ENCODE peak calls at places on chromosomes 12 and 14, in eight cellular contexts. E, S, C, O, Z, Q, T and M are unnamed samples.

GRCh38 chr12:125100551-125101434 is 35.6 kb downstream of the AACS start:
- DNase-seq in E (no peak), S (no peak), C (no peak), O (no peak), Z (peak), Q (no peak), T (no peak), M (no peak)

GRCh38 chr12:65670775-65671174 is 153.5 kb upstream of the HMGA2 start:
- DNase-seq in E (no peak), S (no peak), C (no peak), O (peak), Z (no peak), Q (no peak), T (no peak), M (no peak)

GRCh38 chr12:47556631-47557030 is 149.2 kb downstream of the RPAP3 start:
- DNase-seq in E (no peak), S (no peak), C (no peak), O (no peak), Z (no peak), Q (no peak), T (no peak), M (no peak)

GRCh38 chr12:120362516-120363273 is 6.3 kb downstream of the MSI1 start:
- DNase-seq in E (no peak), S (no peak), C (no peak), O (no peak), Z (no peak), Q (no peak), T (no peak), M (no peak)

GRCh38 chr14:33617154-33617553 is 333.7 kb downstream of the EGLN3 start:
- DNase-seq in E (no peak), S (no peak), C (peak), O (peak), Z (no peak), Q (no peak), T (no peak), M (no peak)

GRCh38 chr12:9127936-9128663 is 12.4 kb upstream of the A2M start:
- DNase-seq in E (peak), S (no peak), C (no peak), O (no peak), Z (no peak), Q (no peak), T (no peak), M (no peak)

GRCh38 chr12:39972119-39972518 is 133.8 kb downstream of the SLC2A13 start:
- DNase-seq in E (no peak), S (no peak), C (peak), O (no peak), Z (no peak), Q (no peak), T (no peak), M (no peak)

GRCh38 chr12:131801254-131801866 is 26.8 kb upstream of the MMP17 start:
- DNase-seq in E (no peak), S (no peak), C (no peak), O (no peak), Z (no peak), Q (no peak), T (no peak), M (no peak)

GRCh38 chr14:96167224-96168148 is 37.2 kb upstream of the BDKRB2 start:
- DNase-seq in E (no peak), S (no peak), C (peak), O (peak), Z (no peak), Q (no peak), T (peak), M (peak)

GRCh38 chr14:54396183-54396492 is 669 bp upstream of the CDKN3 start:
- DNase-seq in E (no peak), S (no peak), C (no peak), O (peak), Z (no peak), Q (no peak), T (no peak), M (no peak)
- H3K27ac ChIP-seq in E (no peak), S (peak), C (peak), O (no peak), Z (no peak), Q (no peak), T (no peak), M (peak)

GRCh38 chr12:90024261-90024660 is 315.6 kb upstream of the ATP2B1 start:
- DNase-seq in E (no peak), S (no peak), C (peak), O (peak), Z (no peak), Q (no peak), T (no peak), M (no peak)
- TF ChIP-seq CTCF in E (no peak), S (no peak), C (no peak), O (no peak), Z (no peak), Q (no peak), T (no peak), M (no peak)

DNA sequence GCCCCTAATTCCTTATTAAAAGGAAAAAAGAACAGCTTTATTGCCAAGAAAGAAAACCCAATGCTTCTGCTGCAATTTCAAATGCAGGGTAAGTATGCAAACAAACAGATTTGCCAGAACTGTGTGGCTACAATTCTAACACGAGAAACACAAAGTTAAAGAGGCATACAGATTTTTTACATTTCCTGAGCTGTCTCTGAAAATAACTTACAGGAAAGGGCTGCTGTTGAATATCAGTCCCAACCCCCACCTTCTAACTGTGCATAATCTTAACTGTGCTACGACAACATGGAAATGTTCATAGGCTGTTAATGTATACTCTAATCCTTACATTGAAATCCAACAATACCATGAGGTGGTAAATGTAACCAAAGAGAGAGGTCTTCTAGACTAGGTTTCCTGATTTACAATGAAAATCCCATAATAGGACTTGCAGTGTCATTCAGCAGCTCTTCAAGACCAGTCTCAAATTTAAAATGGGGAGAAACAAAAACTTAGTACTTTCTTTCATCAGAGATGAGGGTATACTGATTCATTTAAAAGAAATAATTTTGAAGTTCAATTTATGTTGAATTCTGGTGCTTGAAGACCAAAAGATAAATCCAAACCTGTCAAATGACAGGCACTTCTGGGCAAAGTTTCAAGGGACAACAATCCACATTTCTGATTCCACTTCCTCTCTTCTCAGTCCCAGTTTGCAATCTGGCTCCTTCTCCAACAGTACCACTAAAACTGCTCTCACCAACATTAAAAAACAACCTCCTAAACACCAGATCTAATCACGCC is 14.4 kb downstream of the FGD6 start:
- DNase-seq in E (no peak), S (no peak), C (no peak), O (peak), Z (no peak), Q (no peak), T (no peak), M (no peak)
- H3K27ac ChIP-seq in E (peak), S (peak), C (no peak), O (peak), Z (no peak), Q (no peak), T (peak), M (peak)

DNA sequence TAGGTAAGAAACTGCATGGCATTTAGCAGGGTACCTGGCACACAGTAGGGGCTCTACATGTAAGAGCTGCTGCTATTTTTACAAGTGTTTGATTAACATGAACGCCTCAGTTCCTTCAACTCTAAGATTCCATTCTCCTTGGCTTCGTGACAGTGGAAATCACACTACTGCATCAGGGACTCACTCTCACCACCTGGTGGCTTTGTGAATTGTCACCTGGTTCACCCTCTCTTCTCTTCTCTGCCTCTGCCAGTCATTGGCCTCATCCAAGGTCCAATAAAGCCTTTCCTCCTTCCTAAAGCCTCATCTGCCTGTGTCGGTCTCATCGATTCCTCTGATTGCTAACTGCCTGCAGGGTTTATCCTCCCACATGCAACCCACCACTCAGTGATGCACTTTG is 476.4 kb downstream of the VRK1 start:
- DNase-seq in E (no peak), S (no peak), C (no peak), O (no peak), Z (no peak), Q (no peak), T (no peak), M (no peak)
- TF ChIP-seq CTCF in E (no peak), S (no peak), C (no peak), O (peak), Z (no peak), Q (no peak), T (no peak), M (no peak)

GRCh38 chr12:11687538-11687937 is 38.1 kb downstream of the ETV6 start:
- DNase-seq in E (no peak), S (no peak), C (peak), O (no peak), Z (no peak), Q (no peak), T (no peak), M (no peak)
- H3K27ac ChIP-seq in E (no peak), S (no peak), C (no peak), O (no peak), Z (peak), Q (no peak), T (peak), M (peak)

GRCh38 chr14:64605926-64606685 is 56.3 kb downstream of the PPP1R36 start:
- DNase-seq in E (no peak), S (no peak), C (no peak), O (no peak), Z (no peak), Q (no peak), T (no peak), M (no peak)

GRCh38 chr14:64602826-64603225 is 53.1 kb downstream of the PPP1R36 start:
- DNase-seq in E (no peak), S (no peak), C (no peak), O (peak), Z (no peak), Q (no peak), T (no peak), M (no peak)

GRCh38 chr14:64601571-64601970 is 51.8 kb downstream of the PPP1R36 start:
- DNase-seq in E (no peak), S (no peak), C (no peak), O (no peak), Z (no peak), Q (no peak), T (no peak), M (no peak)

GRCh38 chr14:64604854-64605253 is 55.1 kb downstream of the PPP1R36 start:
- DNase-seq in E (no peak), S (no peak), C (no peak), O (no peak), Z (no peak), Q (no peak), T (no peak), M (no peak)

GRCh38 chr14:64604001-64604400 is 54.2 kb downstream of the PPP1R36 start:
- DNase-seq in E (no peak), S (no peak), C (no peak), O (peak), Z (no peak), Q (no peak), T (no peak), M (no peak)
- TF ChIP-seq CTCF in E (no peak), S (no peak), C (no peak), O (no peak), Z (no peak), Q (no peak), T (no peak), M (no peak)

GRCh38 chr12:80713419-80713818 is 3.3 kb upstream of the MYF5 start:
- DNase-seq in E (no peak), S (no peak), C (no peak), O (no peak), Z (no peak), Q (no peak), T (no peak), M (no peak)
- H3K27ac ChIP-seq in E (no peak), S (no peak), C (no peak), O (no peak), Z (no peak), Q (no peak), T (no peak), M (no peak)

DNA sequence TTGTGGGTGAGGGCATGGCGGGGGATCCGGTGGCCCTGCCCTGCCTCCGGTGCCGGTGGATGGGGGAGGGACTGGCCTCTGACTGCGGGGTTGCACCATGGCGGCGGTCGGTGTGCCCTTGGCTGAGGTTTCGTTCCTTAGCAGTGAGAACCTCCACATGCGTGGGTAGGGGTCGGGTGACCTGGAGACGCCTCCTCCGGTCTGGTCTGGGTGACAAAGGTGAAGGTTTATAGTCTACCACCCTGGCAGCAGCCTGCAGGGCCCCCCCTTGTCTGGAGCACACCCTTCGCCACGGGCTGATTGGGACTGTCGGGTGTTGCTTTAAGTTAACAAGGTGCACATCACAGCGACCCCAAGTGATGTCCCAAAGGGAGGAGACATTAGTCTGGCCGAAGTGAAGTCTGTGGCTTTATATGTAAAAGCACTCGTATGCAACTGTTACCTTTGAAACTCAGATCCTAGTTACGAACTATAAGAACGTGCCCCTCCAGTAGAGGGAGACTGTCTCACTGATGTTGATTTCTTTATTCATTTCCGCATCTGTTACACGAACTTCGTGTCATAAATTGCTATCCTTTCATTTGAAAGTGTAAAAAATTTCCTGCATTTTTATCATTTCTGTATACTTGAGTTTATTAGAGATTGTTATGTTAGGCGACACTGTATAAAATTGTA is 74.4 kb downstream of the WDR20 start:
- DNase-seq in E (peak), S (no peak), C (no peak), O (peak), Z (no peak), Q (no peak), T (no peak), M (no peak)
- TF ChIP-seq CTCF in E (peak), S (peak), C (no peak), O (peak), Z (no peak), Q (no peak), T (no peak), M (no peak)

GRCh38 chr12:75592638-75593335 is 81.4 kb upstream of the KRR1 start:
- DNase-seq in E (no peak), S (no peak), C (no peak), O (no peak), Z (peak), Q (no peak), T (no peak), M (no peak)
- H3K27ac ChIP-seq in E (no peak), S (no peak), C (no peak), O (no peak), Z (no peak), Q (no peak), T (no peak), M (no peak)